ENCODE peak calls at places on chromosomes 11 and 22, in six cellular contexts. B, D, Y, E, V and F are unnamed samples.

GRCh38 chr11:13126430-13126829 is 117.3 kb downstream of the RASSF10 start:
- DNase-seq in B (no peak), D (no peak), Y (no peak), E (no peak), V (no peak), F (no peak)

GRCh38 chr11:10452211-10452767 is 2.8 kb upstream of the AMPD3 start:
- DNase-seq in B (no peak), D (no peak), Y (no peak), E (no peak), V (peak; percentile 14), F (no peak)

GRCh38 chr11:69153661-69154060 is 2.1 kb upstream of the SMIM38 start:
- DNase-seq in B (no peak), D (no peak), Y (no peak), E (no peak), V (no peak), F (no peak)

GRCh38 chr11:19723572-19724342 is 11.1 kb downstream of the NAV2 start:
- DNase-seq in B (no peak), D (no peak), Y (no peak), E (peak; percentile 34), V (no peak), F (peak; percentile 36)

GRCh38 chr11:101442171-101442570 is 141.6 kb downstream of the TRPC6 start:
- DNase-seq in B (no peak), D (no peak), Y (no peak), E (no peak), V (no peak), F (peak; percentile 57)

GRCh38 chr11:37858398-37858797 is 1260.4 kb upstream of the RAG2 start:
- DNase-seq in B (no peak), D (no peak), Y (no peak), E (no peak), V (no peak), F (no peak)

GRCh38 chr11:114058026-114058706 is 1.3 kb upstream of the ZBTB16 start:
- DNase-seq in B (peak; percentile 57), D (peak; percentile 61), Y (no peak), E (no peak), V (no peak), F (peak; percentile 91)

GRCh38 chr11:71334191-71334590 is 81.8 kb upstream of the SHANK2 start:
- DNase-seq in B (no peak), D (no peak), Y (no peak), E (no peak), V (no peak), F (no peak)

GRCh38 chr22:20963201-20964052 is 3.6 kb upstream of the AIFM3 start:
- DNase-seq in B (no peak), D (no peak), Y (no peak), E (no peak), V (no peak), F (no peak)

GRCh38 chr22:28207281-28208030 is 288.4 kb upstream of the PITPNB start:
- DNase-seq in B (no peak), D (no peak), Y (no peak), E (no peak), V (no peak), F (no peak)

GRCh38 chr11:452203-452744 is 2.2 kb downstream of the PTDSS2 start:
- DNase-seq in B (no peak), D (no peak), Y (peak; percentile 29), E (no peak), V (no peak), F (no peak)

GRCh38 chr11:107689317-107690202 is 22.3 kb downstream of the SLN start:
- DNase-seq in B (peak; percentile 57), D (peak; percentile 92), Y (peak; percentile 61), E (peak; percentile 45), V (peak; percentile 41), F (peak; percentile 75)

GRCh38 chr11:36212507-36212906 is 76.7 kb downstream of the COMMD9 start:
- DNase-seq in B (no peak), D (no peak), Y (no peak), E (no peak), V (no peak), F (no peak)

GRCh38 chr22:39723463-39723862 is 152.9 kb downstream of the CACNA1I start:
- DNase-seq in B (no peak), D (no peak), Y (no peak), E (no peak), V (no peak), F (no peak)

GRCh38 chr22:41951898-41952474 is at the start of gene SMIM45:
- DNase-seq in B (no peak), D (peak; percentile 87), Y (peak; percentile 78), E (no peak), V (peak; percentile 85), F (no peak)

GRCh38 chr11:106152824-106153223 is 75.4 kb downstream of the AASDHPPT start:
- DNase-seq in B (no peak), D (no peak), Y (no peak), E (no peak), V (no peak), F (no peak)

GRCh38 chr11:23078289-23078971 is 218.2 kb upstream of the CCDC179 start:
- DNase-seq in B (no peak), D (no peak), Y (no peak), E (no peak), V (no peak), F (no peak)

GRCh38 chr22:44550666-44551491 is 52.8 kb upstream of the RTL6 start:
- DNase-seq in B (peak; percentile 85), D (no peak), Y (no peak), E (no peak), V (no peak), F (peak; percentile 36)

GRCh38 chr11:11313426-11313825 is 39.6 kb downstream of the CSNK2A3 start:
- DNase-seq in B (no peak), D (no peak), Y (no peak), E (no peak), V (no peak), F (no peak)

GRCh38 chr11:132126973-132127900 is 756.8 kb downstream of the NTM start:
- DNase-seq in B (peak; percentile 23), D (peak; percentile 85), Y (no peak), E (no peak), V (peak; percentile 30), F (peak; percentile 75)

GRCh38 chr11:74154621-74155281 is 16.1 kb downstream of the C2CD3 start:
- DNase-seq in B (no peak), D (no peak), Y (no peak), E (no peak), V (no peak), F (no peak)

GRCh38 chr22:23984430-23984829 is 4.5 kb downstream of the GSTT2 start:
- DNase-seq in B (no peak), D (peak; percentile 21), Y (peak; percentile 64), E (peak; percentile 57), V (no peak), F (no peak)

GRCh38 chr22:44567846-44568493 is 69.9 kb upstream of the RTL6 start:
- DNase-seq in B (peak; percentile 37), D (peak; percentile 57), Y (peak; percentile 66), E (peak; percentile 25), V (no peak), F (peak; percentile 73)

GRCh38 chr11:398826-399225 is 4.8 kb downstream of the PKP3 start:
- DNase-seq in B (no peak), D (no peak), Y (no peak), E (no peak), V (no peak), F (no peak)

GRCh38 chr11:7688238-7688826 is 15.0 kb upstream of the CYB5R2 start:
- DNase-seq in B (peak; percentile 25), D (peak; percentile 74), Y (peak; percentile 60), E (no peak), V (no peak), F (no peak)

GRCh38 chr22:32355760-32356159 is 1.9 kb upstream of the RFPL3 start:
- DNase-seq in B (no peak), D (peak; percentile 72), Y (peak; percentile 22), E (no peak), V (no peak), F (no peak)

GRCh38 chr11:250740-251299 is 14.0 kb downstream of the PSMD13 start:
- DNase-seq in B (peak; percentile 56), D (peak; percentile 85), Y (peak; percentile 60), E (peak; percentile 72), V (no peak), F (peak; percentile 76)

GRCh38 chr11:111870887-111871692 is at the start of gene ALG9:
- DNase-seq in B (peak; percentile 87), D (peak; percentile 84), Y (peak; percentile 79), E (peak; percentile 91), V (peak; percentile 77), F (peak; percentile 83)
- H3K27ac ChIP-seq in B (peak within 1 kb of the TSS; percentile 47), D (peak within 1 kb of the TSS; percentile 57), Y (peak within 1 kb of the TSS; percentile 12), E (peak within 1 kb of the TSS; percentile 91), V (peak within 1 kb of the TSS; percentile 87), F (peak within 1 kb of the TSS; percentile 88)

GRCh38 chr11:16936643-16937042 is 77.6 kb downstream of the PLEKHA7 start:
- DNase-seq in B (no peak), D (no peak), Y (no peak), E (no peak), V (no peak), F (peak; percentile 19)
- H3K27ac ChIP-seq in B (no peak overlapping the region), D (no peak overlapping the region), Y (no peak overlapping the region), E (no peak overlapping the region), V (no peak overlapping the region), F (no peak overlapping the region)

DNA sequence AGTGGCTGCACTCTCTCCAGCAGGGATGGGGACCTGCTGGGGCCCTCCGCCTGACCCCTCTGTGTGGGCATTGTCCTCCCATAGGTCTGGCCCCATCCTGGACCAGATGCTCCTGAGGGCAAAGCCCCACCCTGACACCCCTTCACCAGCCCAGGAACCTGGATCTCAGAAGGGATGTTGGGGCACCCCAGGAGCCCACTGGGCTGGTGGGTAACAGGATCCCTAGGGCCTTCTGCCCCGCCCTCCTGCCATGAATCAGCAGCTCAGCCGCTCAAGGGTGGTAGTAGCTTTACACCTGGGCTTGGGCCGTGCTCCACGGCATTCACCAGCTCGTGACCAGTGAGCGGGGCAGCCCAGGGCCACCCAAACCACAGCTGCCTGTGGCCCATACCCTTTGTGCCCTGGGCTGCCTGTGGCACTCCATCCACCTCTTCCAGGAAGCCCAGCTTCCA is 1.0 kb upstream of the MAPK12 start:
- DNase-seq in B (no peak), D (no peak), Y (peak; percentile 68), E (no peak), V (no peak), F (no peak)
- H3K27ac ChIP-seq in B (no peak overlapping the region), D (no peak overlapping the region), Y (peak overlapping the region; percentile 63), E (no peak overlapping the region), V (no peak overlapping the region), F (no peak overlapping the region)

DNA sequence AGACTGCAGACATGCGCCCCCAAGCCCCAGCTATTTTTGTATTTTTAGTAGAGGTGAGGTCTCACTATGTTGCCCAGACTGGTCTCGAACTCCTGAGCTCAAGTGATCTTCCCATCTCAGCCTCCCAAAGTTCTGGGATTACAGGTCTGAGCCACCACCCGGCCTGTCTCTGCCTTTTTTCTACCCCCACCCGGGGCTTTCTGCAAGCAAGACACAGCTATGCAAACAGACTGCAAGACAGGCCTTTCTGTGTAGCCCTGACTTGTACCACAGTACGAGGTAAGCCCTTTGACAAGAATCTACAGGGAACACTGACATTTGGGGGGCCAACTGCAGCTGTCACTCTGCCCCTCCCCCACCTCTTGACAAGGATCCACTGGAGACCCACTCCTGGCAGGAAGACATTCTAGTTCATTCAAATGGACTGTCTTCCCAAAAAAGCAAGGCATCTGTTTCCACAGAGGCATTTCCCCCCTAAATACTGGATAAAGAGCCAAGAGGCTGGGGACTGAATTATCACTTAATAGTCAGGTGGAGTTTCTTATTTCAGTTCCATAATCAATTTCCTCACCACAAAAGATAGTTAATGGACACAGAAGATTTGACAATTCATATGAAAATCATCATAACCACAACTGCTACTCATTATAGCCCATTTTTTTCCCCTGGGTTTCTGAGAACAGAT is 118.2 kb downstream of the ABTB2 start:
- DNase-seq in B (no peak), D (no peak), Y (peak; percentile 30), E (no peak), V (no peak), F (no peak)
- H3K27ac ChIP-seq in B (no peak overlapping the region), D (no peak overlapping the region), Y (no peak overlapping the region), E (no peak overlapping the region), V (no peak overlapping the region), F (no peak overlapping the region)